ENCODE peak calls at places on chromosomes 7 and 10, in five cellular contexts. One of them, this sample, is unnamed.

GRCh38 chr7:142749218-142749993 is at the start of gene PRSS1:
- DNase-seq in SJSA1: no peak
- DNase-seq in pancreas: peak; percentile 94
- DNase-seq in WERI-Rb-1: no peak
- DNase-seq in HAP-1: no peak
- DNase-seq in this sample: no peak

GRCh38 chr7:47579458-47579857 is 2.5 kb downstream of the TNS3 start:
- DNase-seq in SJSA1: peak; percentile 74
- DNase-seq in pancreas: no peak
- DNase-seq in WERI-Rb-1: no peak
- DNase-seq in HAP-1: no peak
- DNase-seq in this sample: no peak

GRCh38 chr7:77360104-77360503 is 56.0 kb downstream of the GSAP start:
- DNase-seq in SJSA1: no peak
- DNase-seq in pancreas: no peak
- DNase-seq in WERI-Rb-1: no peak
- DNase-seq in HAP-1: no peak
- DNase-seq in this sample: no peak

GRCh38 chr7:105769951-105770628 is 106.3 kb downstream of the ATXN7L1 start:
- DNase-seq in SJSA1: peak; percentile 37
- DNase-seq in pancreas: no peak
- DNase-seq in WERI-Rb-1: peak; percentile 55
- DNase-seq in HAP-1: peak; percentile 32
- DNase-seq in this sample: no peak

GRCh38 chr10:79327090-79327457 is 20.2 kb upstream of the PPIF start:
- DNase-seq in SJSA1: no peak
- DNase-seq in pancreas: no peak
- DNase-seq in WERI-Rb-1: no peak
- DNase-seq in HAP-1: no peak
- DNase-seq in this sample: no peak

GRCh38 chr7:351256-351655 is 61.3 kb downstream of the FOXL3 start:
- DNase-seq in SJSA1: no peak
- DNase-seq in pancreas: no peak
- DNase-seq in WERI-Rb-1: no peak
- DNase-seq in HAP-1: no peak
- DNase-seq in this sample: no peak

GRCh38 chr7:29844614-29845013 is 38.3 kb downstream of the WIPF3 start:
- DNase-seq in SJSA1: no peak
- DNase-seq in pancreas: no peak
- DNase-seq in WERI-Rb-1: no peak
- DNase-seq in HAP-1: no peak
- DNase-seq in this sample: no peak

GRCh38 chr10:99731296-99732032 is 463 bp downstream of the COX15 start:
- DNase-seq in SJSA1: no peak
- DNase-seq in pancreas: no peak
- DNase-seq in WERI-Rb-1: no peak
- DNase-seq in HAP-1: no peak
- DNase-seq in this sample: no peak

GRCh38 chr10:21535494-21535818 is 1.4 kb downstream of the MLLT10 start:
- DNase-seq in SJSA1: no peak
- DNase-seq in pancreas: no peak
- DNase-seq in WERI-Rb-1: no peak
- DNase-seq in HAP-1: no peak
- DNase-seq in this sample: no peak

GRCh38 chr10:124002391-124003069 is 90.9 kb downstream of the CHST15 start:
- DNase-seq in SJSA1: no peak
- DNase-seq in pancreas: no peak
- DNase-seq in WERI-Rb-1: peak; percentile 3
- DNase-seq in HAP-1: no peak
- DNase-seq in this sample: no peak

GRCh38 chr10:71840177-71840711 is 10.8 kb downstream of the PSAP start:
- DNase-seq in SJSA1: peak; percentile 71
- DNase-seq in pancreas: peak; percentile 60
- DNase-seq in WERI-Rb-1: peak; percentile 92
- DNase-seq in HAP-1: peak; percentile 91
- DNase-seq in this sample: peak; percentile 97

GRCh38 chr10:12981570-12981969 is 19.9 kb downstream of the CCDC3 start:
- DNase-seq in SJSA1: peak; percentile 70
- DNase-seq in pancreas: no peak
- DNase-seq in WERI-Rb-1: no peak
- DNase-seq in HAP-1: no peak
- DNase-seq in this sample: no peak

GRCh38 chr7:16726189-16726588 is 27.4 kb upstream of the TSPAN13 start:
- DNase-seq in SJSA1: no peak
- DNase-seq in pancreas: no peak
- DNase-seq in WERI-Rb-1: no peak
- DNase-seq in HAP-1: no peak
- DNase-seq in this sample: no peak

GRCh38 chr10:110708776-110709443 is 64.8 kb downstream of the RBM20 start:
- DNase-seq in SJSA1: no peak
- DNase-seq in pancreas: no peak
- DNase-seq in WERI-Rb-1: no peak
- DNase-seq in HAP-1: no peak
- DNase-seq in this sample: no peak

GRCh38 chr7:90596745-90597526 is 815 bp downstream of the CDK14 start:
- DNase-seq in SJSA1: peak; percentile 52
- DNase-seq in pancreas: peak; percentile 7
- DNase-seq in WERI-Rb-1: no peak
- DNase-seq in HAP-1: peak; percentile 28
- DNase-seq in this sample: peak; percentile 55

GRCh38 chr7:98568891-98569290 is 48.2 kb upstream of the NPTX2 start:
- DNase-seq in SJSA1: no peak
- DNase-seq in pancreas: no peak
- DNase-seq in WERI-Rb-1: no peak
- DNase-seq in HAP-1: no peak
- DNase-seq in this sample: no peak

GRCh38 chr10:1251769-1252168 is 195.6 kb downstream of the WDR37 start:
- DNase-seq in SJSA1: no peak
- DNase-seq in pancreas: no peak
- DNase-seq in WERI-Rb-1: no peak
- DNase-seq in HAP-1: no peak
- DNase-seq in this sample: no peak

GRCh38 chr10:81514811-81515210 is 360.2 kb upstream of the NRG3 start:
- DNase-seq in SJSA1: no peak
- DNase-seq in pancreas: no peak
- DNase-seq in WERI-Rb-1: no peak
- DNase-seq in HAP-1: no peak
- DNase-seq in this sample: no peak

GRCh38 chr7:129772646-129773280 is 161.2 kb downstream of the NRF1 start:
- DNase-seq in SJSA1: no peak
- DNase-seq in pancreas: no peak
- DNase-seq in WERI-Rb-1: no peak
- DNase-seq in HAP-1: no peak
- DNase-seq in this sample: no peak

GRCh38 chr10:88800152-88801125 is 2.1 kb upstream of the LIPM start:
- DNase-seq in SJSA1: no peak
- DNase-seq in pancreas: no peak
- DNase-seq in WERI-Rb-1: no peak
- DNase-seq in HAP-1: no peak
- DNase-seq in this sample: peak; percentile 3

GRCh38 chr10:14063531-14064317 is 267.0 kb downstream of the FRMD4A start:
- DNase-seq in SJSA1: no peak
- DNase-seq in pancreas: no peak
- DNase-seq in WERI-Rb-1: peak; percentile 13
- DNase-seq in HAP-1: no peak
- DNase-seq in this sample: peak; percentile 44

GRCh38 chr10:118939216-118940007 is 90.1 kb upstream of the NANOS1 start:
- DNase-seq in SJSA1: no peak
- DNase-seq in pancreas: no peak
- DNase-seq in WERI-Rb-1: no peak
- DNase-seq in HAP-1: no peak
- DNase-seq in this sample: peak; percentile 57

GRCh38 chr7:151833691-151834090 is 43.2 kb downstream of the PRKAG2 start:
- DNase-seq in SJSA1: no peak
- DNase-seq in pancreas: no peak
- DNase-seq in WERI-Rb-1: no peak
- DNase-seq in HAP-1: no peak
- DNase-seq in this sample: no peak
- H3K27me3 ChIP-seq in SJSA1: peaks cover 4% of the 10 kb centered on the region
- H3K27me3 ChIP-seq in pancreas: no peaks in the 10 kb centered on the region
- H3K27me3 ChIP-seq in WERI-Rb-1: no peaks in the 10 kb centered on the region
- H3K27me3 ChIP-seq in HAP-1: no peaks in the 10 kb centered on the region
- H3K27me3 ChIP-seq in this sample: no peaks in the 10 kb centered on the region

GRCh38 chr7:158446706-158447105 is 140.9 kb downstream of the PTPRN2 start:
- DNase-seq in SJSA1: no peak
- DNase-seq in pancreas: no peak
- DNase-seq in WERI-Rb-1: no peak
- DNase-seq in HAP-1: no peak
- DNase-seq in this sample: no peak
- H3K27me3 ChIP-seq in SJSA1: no peaks in the 10 kb centered on the region
- H3K27me3 ChIP-seq in pancreas: no peaks in the 10 kb centered on the region
- H3K27me3 ChIP-seq in WERI-Rb-1: no peaks in the 10 kb centered on the region
- H3K27me3 ChIP-seq in HAP-1: no peaks in the 10 kb centered on the region
- H3K27me3 ChIP-seq in this sample: peaks cover 3% of the 10 kb centered on the region

DNA sequence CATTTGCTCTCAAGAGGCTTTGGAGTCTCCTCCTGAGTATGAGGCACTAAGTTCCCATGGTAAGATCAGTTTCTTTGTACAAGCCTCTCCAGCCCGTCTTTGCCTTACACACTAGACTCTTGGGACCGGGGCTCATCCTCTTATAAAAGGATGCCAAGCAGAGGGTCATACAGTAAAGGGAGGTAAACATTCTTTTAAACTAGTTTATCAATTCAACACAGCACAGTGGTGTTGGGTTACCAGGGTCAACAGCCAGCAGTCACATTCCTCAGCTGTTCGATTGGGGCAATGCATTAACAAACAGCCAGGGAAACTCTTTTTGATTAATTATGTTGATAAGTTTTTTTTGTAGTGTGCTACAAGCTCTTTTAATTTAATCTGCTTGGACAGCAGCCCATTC is 37.8 kb downstream of the HHEX start:
- DNase-seq in SJSA1: no peak
- DNase-seq in pancreas: no peak
- DNase-seq in WERI-Rb-1: no peak
- DNase-seq in HAP-1: no peak
- DNase-seq in this sample: no peak
- H3K27me3 ChIP-seq in SJSA1: no peaks in the 10 kb centered on the region
- H3K27me3 ChIP-seq in pancreas: no peaks in the 10 kb centered on the region
- H3K27me3 ChIP-seq in WERI-Rb-1: no peaks in the 10 kb centered on the region
- H3K27me3 ChIP-seq in HAP-1: no peaks in the 10 kb centered on the region
- H3K27me3 ChIP-seq in this sample: no peaks in the 10 kb centered on the region

GRCh38 chr7:30968747-30969603 is 5.2 kb downstream of the GHRHR start:
- DNase-seq in SJSA1: no peak
- DNase-seq in pancreas: no peak
- DNase-seq in WERI-Rb-1: no peak
- DNase-seq in HAP-1: no peak
- DNase-seq in this sample: no peak
- H3K27me3 ChIP-seq in SJSA1: peaks cover 2% of the 10 kb centered on the region
- H3K27me3 ChIP-seq in pancreas: no peaks in the 10 kb centered on the region
- H3K27me3 ChIP-seq in WERI-Rb-1: no peaks in the 10 kb centered on the region
- H3K27me3 ChIP-seq in HAP-1: no peaks in the 10 kb centered on the region
- H3K27me3 ChIP-seq in this sample: peaks cover 15% of the 10 kb centered on the region

DNA sequence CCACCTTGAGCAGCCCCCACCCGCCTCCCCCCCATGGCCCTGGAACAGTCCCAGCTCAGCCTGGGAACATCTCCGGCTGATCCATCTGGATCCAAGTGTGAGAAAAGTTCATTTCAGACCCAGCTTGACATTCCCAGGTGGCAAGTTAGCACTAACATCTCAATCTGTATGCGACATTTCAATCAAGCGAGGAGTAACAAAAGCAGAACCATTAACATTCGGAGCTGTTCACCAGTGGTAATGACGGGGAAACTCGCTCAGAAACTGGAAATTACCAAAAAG is 65.4 kb downstream of the PAX2 start:
- DNase-seq in SJSA1: no peak
- DNase-seq in pancreas: peak; percentile 58
- DNase-seq in WERI-Rb-1: no peak
- DNase-seq in HAP-1: no peak
- DNase-seq in this sample: no peak
- H3K27me3 ChIP-seq in SJSA1: peaks cover 92% of the 10 kb centered on the region
- H3K27me3 ChIP-seq in pancreas: no peaks in the 10 kb centered on the region
- H3K27me3 ChIP-seq in WERI-Rb-1: peaks cover 97% of the 10 kb centered on the region
- H3K27me3 ChIP-seq in HAP-1: peaks cover 3% of the 10 kb centered on the region
- H3K27me3 ChIP-seq in this sample: peaks cover 17% of the 10 kb centered on the region

GRCh38 chr10:97522937-97523336 is 24.2 kb downstream of the UBTD1 start:
- DNase-seq in SJSA1: no peak
- DNase-seq in pancreas: no peak
- DNase-seq in WERI-Rb-1: no peak
- DNase-seq in HAP-1: no peak
- DNase-seq in this sample: no peak
- H3K27me3 ChIP-seq in SJSA1: no peaks in the 10 kb centered on the region
- H3K27me3 ChIP-seq in pancreas: no peaks in the 10 kb centered on the region
- H3K27me3 ChIP-seq in WERI-Rb-1: no peaks in the 10 kb centered on the region
- H3K27me3 ChIP-seq in HAP-1: no peaks in the 10 kb centered on the region
- H3K27me3 ChIP-seq in this sample: no peaks in the 10 kb centered on the region

GRCh38 chr7:28524978-28525377 is 112.7 kb downstream of the CREB5 start:
- DNase-seq in SJSA1: no peak
- DNase-seq in pancreas: no peak
- DNase-seq in WERI-Rb-1: no peak
- DNase-seq in HAP-1: no peak
- DNase-seq in this sample: no peak
- H3K27me3 ChIP-seq in SJSA1: no peaks in the 10 kb centered on the region
- H3K27me3 ChIP-seq in pancreas: peaks cover 8% of the 10 kb centered on the region
- H3K27me3 ChIP-seq in WERI-Rb-1: peaks cover 49% of the 10 kb centered on the region
- H3K27me3 ChIP-seq in HAP-1: peaks cover 12% of the 10 kb centered on the region
- H3K27me3 ChIP-seq in this sample: no peaks in the 10 kb centered on the region

DNA sequence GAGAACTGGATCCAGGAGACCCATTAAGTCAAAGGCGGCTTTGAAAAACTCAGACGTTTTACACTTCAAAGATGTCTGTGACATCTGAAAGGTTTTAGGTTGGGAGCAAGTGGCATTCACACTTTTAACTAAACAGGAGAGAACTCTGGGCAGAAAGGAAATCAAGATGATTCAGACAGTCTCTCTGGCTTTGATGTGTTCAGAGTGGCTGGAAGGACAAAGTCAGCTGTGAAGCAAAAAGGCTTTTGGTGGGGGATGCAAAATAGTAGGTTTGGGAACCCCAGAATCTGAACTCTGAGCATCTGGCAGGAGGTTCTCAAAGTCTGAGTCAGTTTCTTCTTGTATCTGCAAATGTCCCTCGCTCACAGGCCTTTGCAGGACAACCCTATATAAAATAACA is 66.6 kb downstream of the PRKCQ start:
- DNase-seq in SJSA1: no peak
- DNase-seq in pancreas: no peak
- DNase-seq in WERI-Rb-1: no peak
- DNase-seq in HAP-1: no peak
- DNase-seq in this sample: no peak
- H3K27me3 ChIP-seq in SJSA1: peaks cover 49% of the 10 kb centered on the region
- H3K27me3 ChIP-seq in pancreas: no peaks in the 10 kb centered on the region
- H3K27me3 ChIP-seq in WERI-Rb-1: peaks cover 9% of the 10 kb centered on the region
- H3K27me3 ChIP-seq in HAP-1: no peaks in the 10 kb centered on the region
- H3K27me3 ChIP-seq in this sample: no peaks in the 10 kb centered on the region

DNA sequence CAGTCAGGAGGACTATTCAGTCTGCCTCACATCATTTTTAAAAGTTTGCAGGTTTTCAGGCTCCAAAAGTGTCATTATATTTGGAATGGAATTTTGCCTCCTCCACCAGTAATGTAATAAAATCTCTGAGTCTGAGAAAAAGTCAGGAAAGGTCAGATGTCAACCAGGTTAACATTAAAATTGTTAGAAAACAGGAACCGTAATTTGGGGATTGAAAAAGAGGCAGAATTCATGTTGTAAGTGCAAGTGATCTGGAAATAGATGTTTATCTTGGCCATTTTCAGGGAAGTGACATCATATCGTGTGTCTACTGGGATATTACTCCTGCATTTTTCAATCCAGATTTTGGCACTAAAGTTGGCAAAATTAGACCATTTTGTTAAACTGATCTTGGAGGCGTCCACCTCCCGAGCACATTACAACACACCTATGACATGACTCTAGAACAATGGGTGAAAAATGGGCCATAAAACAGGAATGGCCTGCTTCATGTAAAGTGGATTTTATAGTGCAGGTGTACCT is 428.5 kb upstream of the MGMT start:
- DNase-seq in SJSA1: no peak
- DNase-seq in pancreas: no peak
- DNase-seq in WERI-Rb-1: no peak
- DNase-seq in HAP-1: no peak
- DNase-seq in this sample: no peak
- H3K27me3 ChIP-seq in SJSA1: no peaks in the 10 kb centered on the region
- H3K27me3 ChIP-seq in pancreas: peaks cover 23% of the 10 kb centered on the region
- H3K27me3 ChIP-seq in WERI-Rb-1: no peaks in the 10 kb centered on the region
- H3K27me3 ChIP-seq in HAP-1: peaks cover 22% of the 10 kb centered on the region
- H3K27me3 ChIP-seq in this sample: peaks cover 2% of the 10 kb centered on the region

This sample was measured in cardiac muscle cell.